ENCODE peak calls at places on chromosomes 6 and 20, in eight cellular contexts. W is upper lobe of right lung; U is PC-3; S is psoas muscle; L is left ventricle myocardium inferior; T is IMR-90; F is H1; O is CD4-positive, alpha-beta memory T cell. V is an unnamed sample.

GRCh38 chr6:116136933-116137340 is 11.0 kb upstream of the COL10A1 start:
- DNase-seq in W (no peak), U (no peak), S (no peak), L (no peak), T (no peak), F (no peak), O (peak; percentile 45), V (no peak)

GRCh38 chr6:88167625-88167937 is 1.4 kb upstream of the CNR1 start:
- DNase-seq in W (no peak), U (no peak), S (no peak), L (no peak), T (no peak), F (no peak), O (no peak), V (no peak)

GRCh38 chr6:98041072-98041471 is 758.1 kb upstream of the MMS22L start:
- DNase-seq in W (no peak), U (no peak), S (no peak), L (no peak), T (no peak), F (no peak), O (no peak), V (no peak)

GRCh38 chr6:8229913-8230312 is 127.6 kb upstream of the EEF1E1 start:
- DNase-seq in W (no peak), U (no peak), S (no peak), L (no peak), T (no peak), F (no peak), O (no peak), V (no peak)

GRCh38 chr6:15837205-15837604 is 174.4 kb upstream of the DTNBP1 start:
- DNase-seq in W (no peak), U (no peak), S (no peak), L (no peak), T (no peak), F (no peak), O (no peak), V (no peak)

GRCh38 chr6:33623895-33624381 is 2.8 kb downstream of the ITPR3 start:
- DNase-seq in W (no peak), U (no peak), S (no peak), L (no peak), T (no peak), F (no peak), O (no peak), V (no peak)

GRCh38 chr6:122648726-122649125 is 38.5 kb downstream of the PKIB start:
- DNase-seq in W (no peak), U (no peak), S (no peak), L (no peak), T (no peak), F (no peak), O (no peak), V (no peak)

GRCh38 chr6:37388578-37388977 is 34.8 kb downstream of the RNF8 start:
- DNase-seq in W (no peak), U (no peak), S (no peak), L (no peak), T (no peak), F (no peak), O (no peak), V (no peak)

GRCh38 chr6:143701343-143702234 is 23.8 kb downstream of the PHACTR2 start:
- DNase-seq in W (no peak), U (no peak), S (no peak), L (no peak), T (peak; percentile 13), F (no peak), O (no peak), V (no peak)

GRCh38 chr20:32149566-32150170 is 40.2 kb downstream of the TM9SF4 start:
- DNase-seq in W (no peak), U (no peak), S (no peak), L (no peak), T (peak; percentile 21), F (no peak), O (no peak), V (no peak)

GRCh38 chr20:51542033-51542893 is at the start of gene NFATC2:
- DNase-seq in W (peak; percentile 81), U (peak; percentile 69), S (peak; percentile 78), L (peak; percentile 52), T (no peak), F (peak; percentile 77), O (peak; percentile 71), V (no peak)

GRCh38 chr6:28105286-28105685 is 19.1 kb upstream of the ZSCAN16 start:
- DNase-seq in W (no peak), U (peak; percentile 34), S (no peak), L (no peak), T (no peak), F (no peak), O (no peak), V (no peak)

GRCh38 chr6:34986845-34987246 is 97.8 kb downstream of the ANKS1A start:
- DNase-seq in W (peak; percentile 66), U (peak; percentile 75), S (peak; percentile 73), L (peak; percentile 33), T (peak; percentile 84), F (peak; percentile 77), O (peak; percentile 45), V (peak; percentile 73)

GRCh38 chr6:120005292-120005976 is 655.9 kb upstream of the MAN1A1 start:
- DNase-seq in W (no peak), U (no peak), S (no peak), L (no peak), T (no peak), F (no peak), O (no peak), V (no peak)

GRCh38 chr6:1581120-1581991 is 28.4 kb upstream of the FOXC1 start:
- DNase-seq in W (no peak), U (no peak), S (no peak), L (no peak), T (no peak), F (peak; percentile 22), O (no peak), V (no peak)

GRCh38 chr20:8946036-8946926 is 122.6 kb upstream of the PLCB4 start:
- DNase-seq in W (no peak), U (no peak), S (no peak), L (no peak), T (no peak), F (no peak), O (no peak), V (no peak)

GRCh38 chr20:31517373-31517772 is 3.1 kb downstream of the HM13 start:
- DNase-seq in W (no peak), U (peak; percentile 73), S (peak; percentile 65), L (peak; percentile 25), T (peak; percentile 58), F (peak; percentile 60), O (no peak), V (no peak)

GRCh38 chr6:71338540-71339316 is 50.1 kb downstream of the OGFRL1 start:
- DNase-seq in W (no peak), U (no peak), S (no peak), L (no peak), T (no peak), F (no peak), O (no peak), V (no peak)

GRCh38 chr20:25310268-25310920 is 62.5 kb downstream of the PYGB start:
- DNase-seq in W (peak; percentile 71), U (peak; percentile 92), S (no peak), L (no peak), T (peak; percentile 96), F (no peak), O (peak; percentile 49), V (no peak)

GRCh38 chr6:89954721-89955148 is 60.5 kb downstream of the GJA10 start:
- DNase-seq in W (no peak), U (no peak), S (no peak), L (no peak), T (peak; percentile 17), F (no peak), O (no peak), V (no peak)
- H3K4me1 ChIP-seq in W (no peaks in the 10 kb centered on the region), U (peaks cover 44% of the 10 kb centered on the region), S (peaks cover 11% of the 10 kb centered on the region), L (no peaks in the 10 kb centered on the region), T (peaks cover 1% of the 10 kb centered on the region), F (no peaks in the 10 kb centered on the region), O (peaks cover 53% of the 10 kb centered on the region), V (no peaks in the 10 kb centered on the region)

DNA sequence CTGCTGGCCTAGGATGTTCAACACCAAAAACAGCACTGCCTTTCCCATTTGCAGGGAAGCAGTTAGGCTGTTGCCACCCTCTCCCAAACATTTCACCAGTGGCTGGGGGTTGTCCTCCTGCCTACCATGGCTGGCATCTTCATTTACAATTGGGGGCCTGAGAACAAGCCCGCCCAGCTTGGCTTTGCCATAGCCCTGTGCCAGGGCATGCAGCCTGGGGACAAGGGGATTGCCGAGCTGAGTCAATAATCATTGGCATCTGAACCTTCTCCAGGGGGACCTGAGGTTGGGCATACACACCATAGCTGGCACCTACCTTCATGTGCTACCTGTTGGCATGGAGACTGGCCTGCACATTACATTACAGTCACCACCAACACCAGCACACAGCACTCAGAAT is 345.1 kb downstream of the KHDRBS2 start:
- DNase-seq in W (no peak), U (no peak), S (no peak), L (no peak), T (no peak), F (no peak), O (no peak), V (no peak)
- H3K27me3 ChIP-seq in W (no peaks in the 10 kb centered on the region), U (no peaks in the 10 kb centered on the region), S (no peaks in the 10 kb centered on the region), L (no peaks in the 10 kb centered on the region), T (no peaks in the 10 kb centered on the region), F (no peaks in the 10 kb centered on the region), O (no peaks in the 10 kb centered on the region), V (no peaks in the 10 kb centered on the region)

DNA sequence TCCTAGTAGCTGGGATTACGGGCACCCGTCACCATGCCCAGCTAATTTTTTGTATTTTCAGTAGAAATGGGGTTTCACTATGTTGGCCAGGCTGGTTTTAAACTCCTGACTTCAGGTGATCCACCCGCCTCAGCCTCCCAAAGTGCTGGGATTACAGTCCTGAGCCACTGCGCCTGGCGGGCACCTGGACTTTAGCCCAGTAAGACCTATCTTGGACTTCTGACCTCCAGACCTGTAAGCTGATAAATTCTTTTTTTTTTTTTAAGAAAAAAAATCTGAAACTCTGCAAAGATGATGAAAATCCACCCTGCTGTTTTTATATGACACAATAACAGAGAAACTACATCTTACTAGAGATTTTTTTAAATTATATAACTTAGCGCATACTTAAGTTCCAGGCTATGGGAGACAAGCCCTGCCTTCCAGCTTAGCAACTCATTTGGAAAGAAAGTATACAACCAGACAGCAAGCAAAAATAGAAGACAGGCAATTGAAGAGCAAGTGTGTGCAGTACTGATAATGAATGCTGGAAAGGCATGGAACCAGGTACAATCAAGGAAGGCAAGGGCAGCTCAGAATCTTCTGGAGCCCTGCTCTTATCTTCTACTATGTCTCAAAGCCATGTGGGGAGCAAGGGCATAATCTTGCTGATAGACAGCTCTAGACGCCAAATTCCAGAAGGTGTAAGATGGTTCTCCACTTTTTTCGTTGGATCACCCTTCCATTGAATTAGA is 104.2 kb downstream of the CD83 start:
- DNase-seq in W (no peak), U (no peak), S (no peak), L (no peak), T (no peak), F (no peak), O (no peak), V (no peak)
- H3K4me1 ChIP-seq in W (no peaks in the 10 kb centered on the region), U (no peaks in the 10 kb centered on the region), S (no peaks in the 10 kb centered on the region), L (no peaks in the 10 kb centered on the region), T (peaks cover 2% of the 10 kb centered on the region), F (no peaks in the 10 kb centered on the region), O (no peaks in the 10 kb centered on the region), V (no peaks in the 10 kb centered on the region)

DNA sequence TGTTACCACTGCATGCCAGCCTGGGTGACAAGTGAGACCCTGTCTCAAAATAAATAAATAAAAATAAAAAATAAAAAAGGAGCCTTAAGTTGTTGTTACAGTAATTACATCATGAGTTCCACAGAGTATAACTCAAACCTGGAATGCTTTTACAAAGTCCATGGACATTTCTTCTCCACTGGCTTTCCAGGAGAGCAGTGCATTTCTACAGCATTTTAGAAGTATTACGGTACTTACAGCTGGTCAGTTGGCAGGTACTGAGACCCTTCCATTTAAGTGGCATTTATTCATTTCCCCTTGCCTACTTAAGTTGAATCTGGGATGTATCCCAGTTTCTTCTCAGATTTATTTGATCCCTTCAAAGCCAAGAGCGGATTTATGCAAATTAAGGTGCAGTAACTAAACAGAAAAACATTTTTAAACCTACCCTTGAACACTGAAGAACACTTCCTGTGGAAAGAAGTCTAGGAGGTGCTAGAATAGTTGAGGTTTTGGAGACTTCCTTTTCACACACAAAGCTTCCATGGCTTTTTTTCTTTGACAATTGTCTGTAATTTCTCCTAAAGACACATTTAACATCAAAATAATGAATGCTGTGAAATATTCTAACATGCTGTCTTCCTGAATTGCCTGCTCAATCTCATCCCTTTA is 3.3 kb downstream of the PRDM13 start:
- DNase-seq in W (no peak), U (no peak), S (no peak), L (no peak), T (no peak), F (no peak), O (no peak), V (no peak)
- H3K27me3 ChIP-seq in W (peaks cover 96% of the 10 kb centered on the region), U (peaks cover 46% of the 10 kb centered on the region), S (peaks cover 100% of the 10 kb centered on the region), L (peaks cover 100% of the 10 kb centered on the region), T (peaks cover 93% of the 10 kb centered on the region), F (peaks cover 100% of the 10 kb centered on the region), O (peaks cover 91% of the 10 kb centered on the region), V (peaks cover 64% of the 10 kb centered on the region)